ENCODE peak calls at places on chromosomes 6 and 20, in eight cellular contexts. W is NCI-H774; A is HT-29; B is colonic mucosa; M is brain microvascular endothelial cell; U is upper lobe of right lung; C is activated T-cell treated with anti-CD3 and anti-CD28 coated beads, Interleukin-2, amount 50 U/mL, for 1 hour; F is D721Med. S is an unnamed sample.

GRCh38 chr20:34377072-34377847 is 14.2 kb downstream of the ITCH start:
- DNase-seq in W (no peak), A (no peak), B (no peak), M (no peak), U (no peak), C (no peak), F (no peak), S (no peak)

GRCh38 chr20:23050847-23051627 is 1.6 kb upstream of the THBD start:
- DNase-seq in W (peak), A (peak), B (peak), M (peak), U (peak), C (no peak), F (no peak), S (no peak)

GRCh38 chr6:107075951-107076381 is 39.3 kb downstream of the BEND3 start:
- DNase-seq in W (no peak), A (peak), B (no peak), M (no peak), U (no peak), C (no peak), F (no peak), S (no peak)

GRCh38 chr20:57940376-57940775 is 230.6 kb upstream of the PMEPA1 start:
- DNase-seq in W (no peak), A (no peak), B (no peak), M (no peak), U (no peak), C (no peak), F (no peak), S (no peak)

GRCh38 chr6:47357827-47358226 is 48.1 kb upstream of the TNFRSF21 start:
- DNase-seq in W (no peak), A (no peak), B (no peak), M (no peak), U (no peak), C (no peak), F (no peak), S (no peak)

GRCh38 chr6:134706153-134706552 is 243.7 kb downstream of the ALDH8A1 start:
- DNase-seq in W (no peak), A (no peak), B (no peak), M (no peak), U (no peak), C (no peak), F (no peak), S (no peak)

GRCh38 chr6:15089569-15090144 is 156.2 kb upstream of the JARID2 start:
- DNase-seq in W (peak), A (peak), B (no peak), M (no peak), U (peak), C (no peak), F (no peak), S (peak)

GRCh38 chr6:28725890-28726348 is 197.9 kb downstream of the TRIM27 start:
- DNase-seq in W (no peak), A (no peak), B (no peak), M (peak), U (no peak), C (no peak), F (no peak), S (peak)

GRCh38 chr20:57918546-57918945 is 208.7 kb upstream of the PMEPA1 start:
- DNase-seq in W (no peak), A (no peak), B (no peak), M (no peak), U (peak), C (no peak), F (no peak), S (no peak)

GRCh38 chr6:61217714-61218113 is 1068.3 kb downstream of the KHDRBS2 start:
- DNase-seq in W (no peak), A (no peak), B (no peak), M (no peak), U (no peak), C (no peak), F (no peak), S (no peak)

GRCh38 chr6:77341058-77341986 is 122.0 kb downstream of the HTR1B start:
- DNase-seq in W (no peak), A (no peak), B (no peak), M (no peak), U (no peak), C (no peak), F (no peak), S (no peak)